ENCODE peak calls at places on chromosome 14, in nine cellular contexts. B is suprapubic skin; W is colonic mucosa; H is upper lobe of right lung; I is heart right ventricle; J is GM23248; P is CD4-positive, CD25-positive, alpha-beta regulatory T cell; X is gastrocnemius medialis; R is HepG2. Q is an unnamed sample. For H3K36me3, the result is how much of the 10 kb centered on the place peaks cover.

GRCh38 chr14:26281280-26281998 is 316.4 kb downstream of the NOVA1 start:
- DNase-seq in J (peak), R (peak), H (no peak), X (no peak), P (no peak), W (no peak), B (no peak), I (no peak), Q (no peak)

GRCh38 chr14:41623737-41624136 is 17.1 kb downstream of the LRFN5 start:
- DNase-seq in I (no peak), P (no peak), X (no peak), H (no peak), B (no peak), J (no peak), W (no peak), R (no peak), Q (no peak)

GRCh38 chr14:63426838-63427237 is 108.1 kb upstream of the GPHB5 start:
- DNase-seq in P (no peak), H (no peak), B (no peak), X (no peak), R (no peak), W (no peak), J (no peak), I (no peak), Q (no peak)

GRCh38 chr14:61503167-61503801 is 181.9 kb downstream of the PRKCH start:
- DNase-seq in W (no peak), H (no peak), P (peak), J (no peak), R (no peak), I (no peak), B (no peak), X (no peak), Q (no peak)

GRCh38 chr14:31927348-31927826 is 149.7 kb upstream of the ARHGAP5 start:
- DNase-seq in H (no peak), W (no peak), B (no peak), J (peak), I (peak), P (no peak), X (no peak), R (peak), Q (no peak)

GRCh38 chr14:59332727-59333126 is 132.5 kb downstream of the GPR135 start:
- DNase-seq in W (no peak), B (no peak), X (no peak), H (no peak), R (no peak), J (peak), P (no peak), I (peak), Q (no peak)

GRCh38 chr14:86672071-86672470 is 1142.1 kb downstream of the FLRT2 start:
- DNase-seq in J (no peak), P (no peak), W (no peak), B (no peak), X (no peak), H (no peak), R (no peak), I (no peak), Q (no peak)

GRCh38 chr14:51962678-51963077 is 26.7 kb upstream of the RTRAF start:
- DNase-seq in J (peak), I (no peak), B (no peak), H (no peak), P (no peak), R (no peak), W (no peak), X (no peak), Q (no peak)

GRCh38 chr14:101250336-101250947 is 310.9 kb upstream of the DIO3 start:
- DNase-seq in P (no peak), X (no peak), I (no peak), R (no peak), W (no peak), H (no peak), J (no peak), B (no peak), Q (no peak)

GRCh38 chr14:83300454-83301064 is 1766.9 kb upstream of the SEL1L start:
- DNase-seq in I (no peak), P (no peak), B (no peak), R (peak), H (no peak), J (peak), W (no peak), X (no peak), Q (no peak)

DNA sequence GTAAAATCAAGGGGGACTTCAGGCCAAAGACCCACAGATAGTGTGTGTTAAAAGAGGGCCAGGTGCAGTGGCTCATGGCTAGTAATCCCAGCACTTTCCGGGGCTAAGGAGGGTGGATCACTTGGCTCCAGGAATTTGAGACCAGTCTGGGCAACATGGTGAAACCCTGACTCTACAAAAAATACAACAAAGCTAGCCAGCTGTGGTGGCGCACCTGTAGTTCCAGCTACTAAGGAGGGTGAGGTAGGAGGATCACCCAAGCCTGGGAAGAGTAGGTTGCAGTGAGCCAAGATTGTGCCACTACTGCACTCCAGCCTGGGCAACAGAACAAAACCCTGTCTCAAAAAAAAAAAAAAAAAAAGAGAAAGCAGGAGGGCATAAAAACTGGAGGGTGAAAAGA is 8.5 kb downstream of the VCPKMT start:
- DNase-seq in P (no peak), X (no peak), J (no peak), H (no peak), R (no peak), W (no peak), I (no peak), B (no peak), Q (no peak)
- H3K36me3 ChIP-seq in P (under half), X (under half), J (under half), H (half or more), R (under half), W (under half), I (half or more), B (under half), Q (half or more)

GRCh38 chr14:35878272-35879140 is 52.4 kb downstream of the BRMS1L start:
- DNase-seq in R (no peak), W (peak), X (no peak), H (no peak), P (no peak), J (peak), I (peak), B (no peak), Q (no peak)
- H3K27ac ChIP-seq in R (no peak), W (no peak), X (no peak), H (peak), P (no peak), J (peak), I (no peak), B (no peak), Q (no peak)

GRCh38 chr14:69059658-69060648 is 80.9 kb upstream of the ACTN1 start:
- DNase-seq in W (no peak), B (no peak), H (no peak), I (no peak), J (peak), P (no peak), X (no peak), R (no peak), Q (no peak)

GRCh38 chr14:69066396-69067171 is 86.3 kb downstream of the DCAF5 start:
- DNase-seq in P (no peak), W (no peak), B (no peak), R (no peak), H (no peak), X (no peak), J (no peak), I (no peak), Q (no peak)

GRCh38 chr14:69069020-69069421 is 83.9 kb downstream of the DCAF5 start:
- DNase-seq in B (no peak), I (no peak), H (no peak), J (peak), R (no peak), W (no peak), P (no peak), X (no peak), Q (no peak)

DNA sequence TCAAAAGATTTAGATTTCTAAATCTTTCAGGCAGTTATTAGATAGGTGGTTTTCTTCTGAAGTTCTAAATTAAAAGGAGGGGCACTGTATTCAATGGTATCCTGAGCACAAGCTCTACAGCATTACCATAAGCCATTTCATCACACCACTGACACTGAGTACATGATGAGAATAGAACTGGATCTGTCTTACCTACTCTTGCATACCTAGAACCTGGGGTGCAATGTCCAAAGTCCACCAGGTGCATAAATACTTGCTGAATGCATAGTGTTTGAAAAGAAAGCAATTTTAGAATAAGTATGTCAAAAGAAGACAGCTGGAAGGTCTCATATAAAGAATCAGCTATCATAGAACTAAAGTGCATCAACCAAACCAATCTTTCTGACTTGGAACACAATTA is 85.5 kb upstream of the ACTN1 start:
- DNase-seq in R (peak), I (no peak), P (no peak), W (no peak), H (no peak), B (no peak), X (no peak), J (no peak), Q (no peak)
- H3K36me3 ChIP-seq in R (under half), I (half or more), P (under half), W (under half), H (half or more), B (under half), X (under half), J (under half), Q (under half)

DNA sequence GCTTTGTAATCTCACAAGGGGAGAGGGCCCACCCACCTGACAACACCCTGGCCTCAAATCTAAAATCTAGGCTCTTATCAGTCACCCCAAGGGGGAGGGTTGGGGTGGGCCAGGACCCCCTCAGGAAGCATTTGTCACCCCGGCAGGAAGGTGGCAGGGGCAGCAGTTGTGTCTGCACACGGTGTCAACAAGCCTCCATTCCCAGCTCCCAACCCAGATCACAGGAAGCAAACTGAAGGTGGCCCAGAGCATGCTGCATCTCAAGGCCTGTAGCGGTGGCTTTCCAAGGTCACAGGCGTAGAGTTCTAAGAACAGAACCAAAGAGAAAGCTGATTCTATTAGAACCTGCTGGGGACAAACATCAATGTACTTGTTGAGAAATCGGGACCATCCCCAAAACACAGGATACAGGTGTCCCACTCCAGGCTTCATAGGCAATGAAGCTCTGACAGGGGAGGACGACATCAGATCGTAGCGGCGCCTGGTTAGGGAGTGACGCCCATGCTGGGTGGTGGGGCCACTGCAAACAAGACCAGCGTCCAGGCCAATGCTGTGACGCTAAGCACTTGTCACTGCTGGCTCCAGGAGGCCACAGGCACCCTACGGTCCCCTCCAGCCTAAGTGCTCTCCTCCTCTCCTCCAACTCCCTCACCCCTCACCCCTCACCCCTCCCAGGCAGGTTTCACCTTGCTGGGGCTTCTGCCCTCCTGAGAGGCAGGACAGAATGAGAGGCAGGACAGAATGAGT is 52.9 kb downstream of the CCDC88C start:
- DNase-seq in H (no peak), J (no peak), I (no peak), B (no peak), W (no peak), P (no peak), R (peak), X (no peak), Q (no peak)
- H3K27ac ChIP-seq in H (no peak), J (no peak), I (no peak), B (no peak), W (no peak), P (peak), R (no peak), X (no peak), Q (no peak)

GRCh38 chr14:44896275-44897040 is 65.3 kb downstream of the KLHL28 start:
- DNase-seq in H (no peak), I (no peak), J (no peak), X (no peak), W (no peak), R (peak), B (no peak), P (no peak), Q (no peak)

GRCh38 chr14:44897844-44898151 is 63.9 kb downstream of the KLHL28 start:
- DNase-seq in W (no peak), H (no peak), X (no peak), B (no peak), J (no peak), I (no peak), P (no peak), R (no peak), Q (no peak)

GRCh38 chr14:44897041-44897843 is 64.5 kb downstream of the KLHL28 start:
- DNase-seq in J (peak), P (peak), H (peak), B (peak), W (peak), I (peak), X (peak), R (peak), Q (peak)

GRCh38 chr14:44895716-44896115 is 66.0 kb downstream of the KLHL28 start:
- DNase-seq in W (no peak), B (no peak), J (peak), X (no peak), I (no peak), H (no peak), P (no peak), R (no peak), Q (no peak)

GRCh38 chr14:44898547-44898946 is 63.2 kb downstream of the KLHL28 start:
- DNase-seq in I (no peak), B (no peak), P (no peak), J (peak), W (no peak), H (no peak), R (no peak), X (no peak), Q (no peak)
- H3K36me3 ChIP-seq in I (under half), B (under half), P (under half), J (under half), W (under half), H (under half), R (under half), X (under half), Q (under half)

GRCh38 chr14:104371917-104372316 is 207.6 kb upstream of the C14orf180 start:
- DNase-seq in X (no peak), J (no peak), W (no peak), P (no peak), H (no peak), I (no peak), R (no peak), B (no peak), Q (no peak)

GRCh38 chr14:104374718-104375080 is 204.9 kb upstream of the C14orf180 start:
- DNase-seq in P (no peak), W (no peak), X (no peak), H (no peak), R (no peak), B (no peak), J (no peak), I (no peak), Q (no peak)

GRCh38 chr14:104373855-104374717 is 205.5 kb upstream of the C14orf180 start:
- DNase-seq in H (no peak), X (no peak), P (no peak), J (no peak), W (no peak), R (no peak), B (no peak), I (no peak), Q (no peak)

GRCh38 chr14:104372390-104373054 is 207.0 kb upstream of the C14orf180 start:
- DNase-seq in X (no peak), J (no peak), I (no peak), B (no peak), R (no peak), H (no peak), W (no peak), P (no peak), Q (no peak)

DNA sequence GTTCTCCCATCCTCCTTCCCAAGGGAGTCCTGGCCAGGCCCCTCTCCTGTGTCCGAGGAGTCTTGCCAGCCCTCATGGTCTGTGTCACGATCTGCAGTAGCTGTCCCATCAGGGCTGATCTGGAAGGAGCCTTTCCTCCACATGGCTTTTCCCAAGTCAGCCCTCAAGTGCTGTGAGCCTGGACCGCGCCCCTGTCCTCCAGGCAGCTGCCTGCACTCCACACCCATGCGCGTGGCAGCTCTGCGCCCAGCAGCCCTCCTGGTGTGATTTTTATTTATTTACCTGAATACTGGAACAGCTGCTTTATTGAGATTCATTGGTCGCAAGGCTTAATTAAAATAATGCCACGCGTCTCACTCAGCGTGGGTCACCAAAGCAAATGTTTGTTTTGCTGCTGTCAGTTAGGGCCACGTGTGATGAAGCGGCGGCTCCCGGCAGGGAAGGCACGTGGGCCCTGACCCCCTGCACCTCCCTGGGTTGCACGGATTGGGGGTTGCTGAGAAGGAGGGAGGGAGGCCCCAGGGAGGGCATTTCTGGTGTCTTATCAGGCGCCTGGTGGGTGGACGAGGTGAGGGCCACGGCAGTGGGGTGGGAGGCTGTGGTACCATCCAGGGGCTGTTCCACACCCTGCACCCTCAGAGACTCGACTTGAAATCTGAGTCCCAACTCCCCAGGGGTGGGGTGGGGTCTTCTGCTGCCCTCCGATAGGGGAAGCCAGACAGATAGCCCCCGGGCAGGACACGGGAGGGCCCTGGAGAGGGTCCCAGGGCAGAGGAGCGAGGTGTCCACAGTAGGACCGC is 206.3 kb upstream of the C14orf180 start:
- DNase-seq in X (no peak), H (no peak), P (no peak), W (no peak), I (no peak), J (no peak), B (no peak), R (no peak), Q (no peak)
- H3K27ac ChIP-seq in X (no peak), H (no peak), P (no peak), W (no peak), I (no peak), J (no peak), B (no peak), R (no peak), Q (no peak)

Q was measured in tibial nerve.